ENCODE peak calls at places on chromosome 4, in eight cellular contexts. N is lower lobe of right lung, M is left ventricle myocardium inferior, H is hepatocyte, G is testis, F is OCI-LY7, S is uterus, C is PC-9. V is an unnamed sample. For H3K9me3 and H3K4me1, the result is how much of the 10 kb centered on the place peaks cover.

GRCh38 chr4:74327751-74328150 is 19.5 kb downstream of the EPGN start:
- DNase-seq in C (no peak), S (no peak), M (no peak), H (no peak), F (no peak), N (no peak), G (no peak), V (no peak)

GRCh38 chr4:89294583-89295244 is 12.9 kb downstream of the GPRIN3 start:
- DNase-seq in F (peak), H (no peak), G (no peak), S (no peak), C (no peak), M (no peak), N (no peak), V (no peak)

GRCh38 chr4:152556814-152557213 is 20.9 kb upstream of the FBXW7 start:
- DNase-seq in C (no peak), H (no peak), N (no peak), M (no peak), G (no peak), S (no peak), F (no peak), V (no peak)

GRCh38 chr4:120692964-120693363 is 229.6 kb downstream of the PRDM5 start:
- DNase-seq in H (peak), S (no peak), N (no peak), G (no peak), C (peak), M (no peak), F (no peak), V (no peak)

GRCh38 chr4:36758779-36759178 is 477.4 kb downstream of the DTHD1 start:
- DNase-seq in F (no peak), G (no peak), M (no peak), C (no peak), H (no peak), S (no peak), N (no peak), V (no peak)

GRCh38 chr4:185711764-185712163 is 100.2 kb downstream of the SORBS2 start:
- DNase-seq in H (no peak), M (no peak), F (no peak), S (no peak), C (no peak), N (no peak), G (no peak), V (no peak)

GRCh38 chr4:189771696-189772361 is 168.8 kb upstream of the FRG1 start:
- DNase-seq in C (no peak), N (no peak), M (no peak), F (no peak), H (no peak), S (no peak), G (no peak), V (no peak)

GRCh38 chr4:7761720-7762119 is 177.9 kb downstream of the AFAP1 start:
- DNase-seq in H (peak), C (peak), S (peak), N (peak), M (peak), F (peak), G (peak), V (peak)

GRCh38 chr4:124711469-124712416 is 789 bp downstream of the ANKRD50 start:
- DNase-seq in F (peak), N (peak), G (peak), H (peak), S (no peak), M (no peak), C (peak), V (peak)

GRCh38 chr4:8850830-8851188 is 20.8 kb downstream of the HMX1 start:
- DNase-seq in M (no peak), G (no peak), N (peak), F (no peak), H (no peak), S (no peak), C (no peak), V (no peak)

GRCh38 chr4:48432017-48432416 is 51.1 kb upstream of the SLC10A4 start:
- DNase-seq in H (no peak), F (no peak), N (no peak), S (no peak), C (no peak), M (no peak), G (no peak), V (no peak)

GRCh38 chr4:102575369-102576129 is 74.4 kb downstream of the NFKB1 start:
- DNase-seq in H (no peak), N (no peak), C (peak), G (no peak), M (no peak), S (no peak), F (no peak), V (no peak)

GRCh38 chr4:89301902-89302301 is 5.7 kb downstream of the GPRIN3 start:
- DNase-seq in C (no peak), H (no peak), G (no peak), N (no peak), F (no peak), S (no peak), M (no peak), V (no peak)

GRCh38 chr4:153019906-153020305 is 83.8 kb downstream of the FHDC1 start:
- DNase-seq in S (no peak), G (no peak), C (no peak), H (no peak), F (no peak), M (no peak), N (no peak), V (no peak)

GRCh38 chr4:26452565-26453531 is 37.4 kb downstream of the CCKAR start:
- DNase-seq in S (no peak), M (no peak), G (no peak), F (no peak), C (no peak), N (no peak), H (peak), V (no peak)

GRCh38 chr4:76306882-76307669 is 543 bp downstream of the STBD1 start:
- DNase-seq in M (peak), G (peak), H (peak), N (peak), C (peak), F (no peak), S (peak), V (peak)

GRCh38 chr4:147617841-147618421 is 734 bp downstream of the TMEM184C start:
- DNase-seq in S (no peak), C (no peak), N (no peak), G (no peak), H (no peak), F (no peak), M (no peak), V (no peak)

GRCh38 chr4:71027611-71028010 is 34.2 kb downstream of the DCK start:
- DNase-seq in C (no peak), N (no peak), G (no peak), F (no peak), S (no peak), M (no peak), H (no peak), V (no peak)
- TF ChIP-seq CTCF in C (no peak), N (no peak), G (no peak), F (no peak), S (no peak), M (no peak), H (no peak), V (no peak)

GRCh38 chr4:19358015-19358414 is 893.7 kb upstream of the SLIT2 start:
- DNase-seq in M (no peak), H (no peak), F (no peak), S (no peak), N (no peak), C (no peak), G (no peak), V (no peak)
- H3K9me3 ChIP-seq in M (under half), H (under half), F (under half), S (under half), N (under half), C (under half), G (under half), V (under half)

GRCh38 chr4:2808001-2808400 is 15.1 kb downstream of the SH3BP2 start:
- DNase-seq in M (no peak), C (no peak), H (no peak), N (no peak), S (no peak), G (no peak), F (no peak), V (no peak)
- H3K4me1 ChIP-seq in M (half or more), C (under half), H (under half), N (half or more), S (under half), G (half or more), F (under half), V (under half)

GRCh38 chr4:61590881-61591280 is 390.8 kb downstream of the ADGRL3 start:
- DNase-seq in C (no peak), H (no peak), N (no peak), F (no peak), M (no peak), G (no peak), S (no peak), V (no peak)
- TF ChIP-seq CTCF in C (peak), H (no peak), N (no peak), F (peak), M (no peak), G (no peak), S (no peak), V (no peak)